ENCODE peak calls at places on chromosome 14, in five cellular contexts. One of them, this sample, is unnamed.

GRCh38 chr14:71319646-71320045 is 412.4 kb downstream of the PCNX1 start:
- DNase-seq in CD8-positive, alpha-beta memory T cell: no peak
- DNase-seq in KBM-7: no peak
- DNase-seq in AML-193: peak
- DNase-seq in activated naive CD8-positive, alpha-beta T cell treated with anti-CD3 and anti-CD28 coated beads, Interleukin-2, amount 50 U/mL, for 24 hours: no peak
- DNase-seq in this sample: no peak

GRCh38 chr14:35365130-35366047 is 39.2 kb downstream of the NFKBIA start:
- DNase-seq in CD8-positive, alpha-beta memory T cell: no peak
- DNase-seq in KBM-7: no peak
- DNase-seq in AML-193: peak
- DNase-seq in activated naive CD8-positive, alpha-beta T cell treated with anti-CD3 and anti-CD28 coated beads, Interleukin-2, amount 50 U/mL, for 24 hours: peak
- DNase-seq in this sample: peak

GRCh38 chr14:75578786-75579781 is 664 bp downstream of the FLVCR2 start:
- DNase-seq in CD8-positive, alpha-beta memory T cell: no peak
- DNase-seq in KBM-7: peak
- DNase-seq in AML-193: no peak
- DNase-seq in activated naive CD8-positive, alpha-beta T cell treated with anti-CD3 and anti-CD28 coated beads, Interleukin-2, amount 50 U/mL, for 24 hours: no peak
- DNase-seq in this sample: no peak

GRCh38 chr14:93764211-93764659 is 24.1 kb downstream of the PRIMA1 start:
- DNase-seq in CD8-positive, alpha-beta memory T cell: no peak
- DNase-seq in KBM-7: no peak
- DNase-seq in AML-193: no peak
- DNase-seq in activated naive CD8-positive, alpha-beta T cell treated with anti-CD3 and anti-CD28 coated beads, Interleukin-2, amount 50 U/mL, for 24 hours: no peak
- DNase-seq in this sample: no peak

GRCh38 chr14:106586098-106586704 is 1059.8 kb downstream of the TMEM121 start:
- DNase-seq in CD8-positive, alpha-beta memory T cell: peak
- DNase-seq in KBM-7: peak
- DNase-seq in AML-193: peak
- DNase-seq in activated naive CD8-positive, alpha-beta T cell treated with anti-CD3 and anti-CD28 coated beads, Interleukin-2, amount 50 U/mL, for 24 hours: peak
- DNase-seq in this sample: peak

GRCh38 chr14:99393059-99393655 is 87.5 kb downstream of the SETD3 start:
- DNase-seq in CD8-positive, alpha-beta memory T cell: no peak
- DNase-seq in KBM-7: peak
- DNase-seq in AML-193: no peak
- DNase-seq in activated naive CD8-positive, alpha-beta T cell treated with anti-CD3 and anti-CD28 coated beads, Interleukin-2, amount 50 U/mL, for 24 hours: peak
- DNase-seq in this sample: peak

GRCh38 chr14:24634158-24634557 is at the start of gene GZMB:
- DNase-seq in CD8-positive, alpha-beta memory T cell: peak
- DNase-seq in KBM-7: no peak
- DNase-seq in AML-193: no peak
- DNase-seq in activated naive CD8-positive, alpha-beta T cell treated with anti-CD3 and anti-CD28 coated beads, Interleukin-2, amount 50 U/mL, for 24 hours: peak
- DNase-seq in this sample: no peak

GRCh38 chr14:94545131-94545841 is 16.0 kb upstream of the SERPINA4 start:
- DNase-seq in CD8-positive, alpha-beta memory T cell: no peak
- DNase-seq in KBM-7: no peak
- DNase-seq in AML-193: no peak
- DNase-seq in activated naive CD8-positive, alpha-beta T cell treated with anti-CD3 and anti-CD28 coated beads, Interleukin-2, amount 50 U/mL, for 24 hours: no peak
- DNase-seq in this sample: no peak

GRCh38 chr14:75522224-75522764 is at the start of gene BATF:
- DNase-seq in CD8-positive, alpha-beta memory T cell: peak
- DNase-seq in KBM-7: peak
- DNase-seq in AML-193: peak
- DNase-seq in activated naive CD8-positive, alpha-beta T cell treated with anti-CD3 and anti-CD28 coated beads, Interleukin-2, amount 50 U/mL, for 24 hours: peak
- DNase-seq in this sample: peak

GRCh38 chr14:89444536-89445125 is 27.6 kb upstream of the FOXN3 start:
- DNase-seq in CD8-positive, alpha-beta memory T cell: no peak
- DNase-seq in KBM-7: no peak
- DNase-seq in AML-193: no peak
- DNase-seq in activated naive CD8-positive, alpha-beta T cell treated with anti-CD3 and anti-CD28 coated beads, Interleukin-2, amount 50 U/mL, for 24 hours: no peak
- DNase-seq in this sample: no peak

GRCh38 chr14:96592591-96593388 is 90.6 kb downstream of the PAPOLA start:
- DNase-seq in CD8-positive, alpha-beta memory T cell: peak
- DNase-seq in KBM-7: no peak
- DNase-seq in AML-193: no peak
- DNase-seq in activated naive CD8-positive, alpha-beta T cell treated with anti-CD3 and anti-CD28 coated beads, Interleukin-2, amount 50 U/mL, for 24 hours: peak
- DNase-seq in this sample: peak

GRCh38 chr14:22280497-22281321 is 308.3 kb downstream of the DAD1 start:
- DNase-seq in CD8-positive, alpha-beta memory T cell: no peak
- DNase-seq in KBM-7: no peak
- DNase-seq in AML-193: no peak
- DNase-seq in activated naive CD8-positive, alpha-beta T cell treated with anti-CD3 and anti-CD28 coated beads, Interleukin-2, amount 50 U/mL, for 24 hours: no peak
- DNase-seq in this sample: no peak

This sample was measured in GM13976.